ENCODE peak calls at places on chromosomes 4 and X, in seven cellular contexts. A is body of pancreas; X is left ventricle myocardium inferior; C is right atrium auricular region; K is lung; W is heart left ventricle; P is CD8-positive, alpha-beta memory T cell. B is an unnamed sample.

GRCh38 chr4:68904786-68905185 is 46.8 kb downstream of the UGT2A3 start:
- DNase-seq in K (no peak), X (no peak), A (peak; percentile 46), C (no peak), P (no peak), W (no peak), B (peak; percentile 17)

GRCh38 chr4:25861951-25862410 is 807 bp downstream of the SEL1L3 start:
- DNase-seq in X (peak; percentile 14), K (peak; percentile 41), W (no peak), A (peak; percentile 22), P (no peak), C (no peak), B (peak; percentile 55)

GRCh38 chr4:109432676-109433075 is 939 bp upstream of the SEC24B start:
- DNase-seq in P (no peak), X (no peak), K (no peak), A (no peak), C (no peak), W (no peak), B (peak; percentile 33)

GRCh38 chr4:187176261-187176910 is 452.7 kb upstream of the FAT1 start:
- DNase-seq in A (no peak), K (no peak), C (no peak), P (no peak), W (no peak), X (no peak), B (no peak)

GRCh38 chr4:3721627-3722026 is 44.6 kb upstream of the ADRA2C start:
- DNase-seq in K (no peak), W (no peak), A (no peak), P (no peak), X (no peak), C (no peak), B (no peak)

GRCh38 chr4:167613381-167613780 is 379.1 kb upstream of the SPOCK3 start:
- DNase-seq in A (no peak), P (no peak), X (no peak), K (no peak), C (no peak), W (no peak), B (no peak)

GRCh38 chr4:6916587-6917444 is 7.2 kb downstream of the TBC1D14 start:
- DNase-seq in A (peak; percentile 44), W (no peak), C (no peak), K (peak; percentile 64), P (peak; percentile 49), X (no peak), B (peak; percentile 51)

GRCh38 chr4:183876268-183876934 is 28.7 kb upstream of the STOX2 start:
- DNase-seq in C (peak; percentile 84), W (peak; percentile 96), A (peak; percentile 84), K (peak; percentile 77), P (no peak), X (peak; percentile 83), B (peak; percentile 77)

GRCh38 chrX:101079223-101079622 is 544 bp downstream of the TMEM35A start:
- DNase-seq in P (no peak), K (no peak), X (no peak), A (no peak), W (no peak), C (no peak), B (peak; percentile 2)

GRCh38 chr4:146368209-146368608 is 153.5 kb downstream of the SLC10A7 start:
- DNase-seq in W (no peak), A (no peak), K (no peak), P (no peak), X (peak; percentile 15), C (no peak), B (no peak)

GRCh38 chr4:25970241-25970675 is 56.2 kb downstream of the SMIM20 start:
- DNase-seq in W (peak; percentile 48), K (no peak), P (no peak), X (peak; percentile 34), C (no peak), A (peak; percentile 45), B (peak; percentile 94)

GRCh38 chrX:17591741-17592110 is 145.6 kb upstream of the SCML1 start:
- DNase-seq in A (no peak), W (no peak), C (no peak), P (no peak), K (no peak), X (no peak), B (peak; percentile 17)

GRCh38 chr4:168221298-168221697 is 97.3 kb downstream of the DDX60 start:
- DNase-seq in P (no peak), X (no peak), K (no peak), W (no peak), A (peak; percentile 31), C (no peak), B (peak; percentile 31)

GRCh38 chr4:135319685-135320084 is 1118.1 kb upstream of the PABPC4L start:
- DNase-seq in W (no peak), C (no peak), K (no peak), A (no peak), P (no peak), X (no peak), B (no peak)

GRCh38 chrX:29561417-29561816 is 653.9 kb upstream of the MAGEB2 start:
- DNase-seq in A (no peak), K (no peak), P (no peak), X (no peak), W (no peak), C (no peak), B (no peak)

GRCh38 chr4:26238426-26238781 is 82.4 kb upstream of the RBPJ start:
- DNase-seq in W (no peak), X (no peak), C (no peak), K (no peak), A (no peak), P (no peak), B (no peak)

GRCh38 chr4:114052227-114052626 is 72.8 kb upstream of the ARSJ start:
- DNase-seq in P (no peak), C (no peak), K (peak; percentile 64), A (no peak), W (no peak), X (no peak), B (no peak)

GRCh38 chr4:72326692-72327632 is 242.1 kb downstream of the ADAMTS3 start:
- DNase-seq in C (no peak), P (no peak), A (no peak), W (no peak), K (no peak), X (no peak), B (peak; percentile 55)

GRCh38 chr4:56940403-56940802 is 32.7 kb downstream of the REST start:
- DNase-seq in K (no peak), C (no peak), X (no peak), A (no peak), P (no peak), W (no peak), B (no peak)

GRCh38 chrX:38110231-38110630 is 103.9 kb downstream of the SYTL5 start:
- DNase-seq in C (no peak), X (no peak), K (no peak), A (no peak), P (no peak), W (no peak), B (no peak)

GRCh38 chr4:35789899-35790574 is 454.3 kb downstream of the ARAP2 start:
- DNase-seq in C (no peak), P (no peak), X (no peak), A (no peak), K (no peak), W (no peak), B (no peak)

GRCh38 chr4:143411527-143412480 is 75.1 kb downstream of the GAB1 start:
- DNase-seq in P (no peak), A (no peak), X (no peak), C (no peak), W (no peak), K (no peak), B (peak; percentile 37)

GRCh38 chr4:166675411-166675810 is 558.9 kb downstream of the SPOCK3 start:
- DNase-seq in K (no peak), P (no peak), X (no peak), W (no peak), C (no peak), A (no peak), B (peak; percentile 83)

DNA sequence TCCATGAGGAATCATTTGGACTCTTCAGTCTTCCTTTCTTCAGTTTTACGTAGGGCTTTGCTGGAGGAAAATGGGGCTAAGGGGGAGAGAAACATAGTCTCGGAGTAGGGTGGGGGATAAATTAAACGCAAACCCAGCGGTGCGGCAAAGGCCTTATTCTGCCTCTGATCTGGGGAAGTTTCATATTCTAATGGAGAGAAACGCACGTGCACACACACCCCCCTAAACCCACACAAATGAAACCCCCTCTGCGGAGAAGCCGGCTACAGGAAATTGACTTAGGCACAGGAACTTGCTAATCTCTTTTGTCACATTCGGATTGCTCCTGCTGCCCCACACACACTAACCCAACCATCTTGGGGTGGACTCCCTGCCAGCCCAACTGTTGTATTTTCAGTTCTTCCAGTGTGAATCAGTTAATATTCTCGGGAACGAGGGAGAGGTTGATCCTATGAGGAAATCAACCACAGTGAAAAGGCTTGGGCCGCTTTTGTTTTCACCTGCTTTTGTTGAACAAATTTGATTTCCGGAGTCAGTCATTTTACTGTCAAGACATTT is at the start of gene RHOH:
- DNase-seq in W (no peak), A (no peak), X (no peak), K (no peak), P (peak; percentile 61), C (no peak), B (no peak)
- H3K27ac ChIP-seq in W (peak within 1 kb of the TSS; percentile 89), A (no peak within 1 kb of the TSS), X (no peak within 1 kb of the TSS), K (no peak within 1 kb of the TSS), P (peak within 1 kb of the TSS; percentile 96), C (no peak within 1 kb of the TSS), B (no peak within 1 kb of the TSS)

GRCh38 chr4:17557880-17558279 is 19.1 kb upstream of the LAP3 start:
- DNase-seq in W (no peak), P (no peak), A (no peak), X (no peak), K (no peak), C (no peak), B (no peak)

GRCh38 chr4:17552427-17552826 is 24.6 kb upstream of the LAP3 start:
- DNase-seq in C (no peak), W (no peak), X (no peak), K (no peak), P (no peak), A (peak; percentile 28), B (no peak)

GRCh38 chr4:17550549-17550948 is 26.4 kb upstream of the LAP3 start:
- DNase-seq in P (no peak), A (no peak), C (no peak), W (no peak), X (no peak), K (no peak), B (no peak)

GRCh38 chr4:17556498-17556897 is 20.5 kb upstream of the LAP3 start:
- DNase-seq in W (no peak), P (no peak), K (no peak), X (no peak), A (no peak), C (no peak), B (no peak)

GRCh38 chr4:17554568-17554967 is 22.4 kb upstream of the LAP3 start:
- DNase-seq in K (no peak), A (no peak), C (no peak), W (no peak), P (no peak), X (no peak), B (no peak)
- H3K4me3 ChIP-seq in K (no peak overlapping the region), A (no peak overlapping the region), C (no peak overlapping the region), W (no peak overlapping the region), P (no peak overlapping the region), X (no peak overlapping the region), B (no peak overlapping the region)

GRCh38 chr4:153488719-153489384 is 22.7 kb downstream of the TMEM131L start:
- DNase-seq in A (no peak), K (peak; percentile 35), P (peak; percentile 31), X (peak; percentile 51), C (no peak), W (peak; percentile 67), B (no peak)
- H3K27ac ChIP-seq in A (peak overlapping the region; percentile 79), K (peak overlapping the region; percentile 47), P (peak overlapping the region; percentile 58), X (peak overlapping the region; percentile 86), C (peak overlapping the region; percentile 82), W (peak overlapping the region; percentile 87), B (peak overlapping the region; percentile 43)

GRCh38 chr4:76435689-76436176 is 704 bp downstream of the SHROOM3 start:
- DNase-seq in A (no peak), P (no peak), C (no peak), K (no peak), W (no peak), X (no peak), B (no peak)
- H3K4me3 ChIP-seq in A (no peak overlapping the region), P (no peak overlapping the region), C (peak overlapping the region; percentile 9), K (no peak overlapping the region), W (no peak overlapping the region), X (peak overlapping the region; percentile 49), B (no peak overlapping the region)

B was measured in SJCRH30.